ENCODE peak calls at places on chromosomes 11 and 22, in five cellular contexts. Q is stimulated activated CD4-positive, alpha-beta T cell treated with anti-CD3 and anti-CD28 coated beads, Interleukin-2, amount 100 ng/mL, for 48 hours; U is HS-27A; P is stimulated activated CD8-positive, alpha-beta memory T cell treated with anti-CD3 and anti-CD28 coated beads, Interleukin-4, amount 100 ng/mL, for 4 hours; O is stimulated activated naive CD4-positive, alpha-beta T cell treated with Interleukin-2 at 50 U/mL for 16 hours. X is an unnamed sample.
A peak's percentile ranks its signal among the peaks of the same experiment; 100 is the strongest.

GRCh38 chr22:23901600-23901999 is 7.4 kb downstream of the MIF start:
- DNase-seq in Q (no peak), U (no peak), P (no peak), O (no peak), X (no peak)

GRCh38 chr11:110148775-110149744 is 55.9 kb downstream of the ZC3H12C start:
- DNase-seq in Q (no peak), U (no peak), P (no peak), O (no peak), X (no peak)

GRCh38 chr11:35087648-35088047 is 51.3 kb upstream of the CD44 start:
- DNase-seq in Q (no peak), U (no peak), P (no peak), O (peak; percentile 3), X (no peak)

GRCh38 chr11:74070713-74071506 is 62.0 kb upstream of the UCP3 start:
- DNase-seq in Q (no peak), U (no peak), P (no peak), O (no peak), X (no peak)

GRCh38 chr11:112100457-112100856 is 13.8 kb downstream of the SDHD start:
- DNase-seq in Q (no peak), U (no peak), P (no peak), O (no peak), X (no peak)

GRCh38 chr11:44774131-44774530 is 47.4 kb downstream of the TSPAN18 start:
- DNase-seq in Q (no peak), U (no peak), P (no peak), O (no peak), X (no peak)

GRCh38 chr11:121439337-121439736 is 12.8 kb upstream of the SORL1 start:
- DNase-seq in Q (no peak), U (no peak), P (no peak), O (no peak), X (no peak)

GRCh38 chr11:7480132-7480531 is 5.2 kb upstream of the OLFML1 start:
- DNase-seq in Q (no peak), U (no peak), P (no peak), O (no peak), X (no peak)

GRCh38 chr11:5928269-5928668 is 13.8 kb upstream of the OR56A3 start:
- DNase-seq in Q (no peak), U (no peak), P (no peak), O (no peak), X (no peak)

GRCh38 chr11:13135385-13136271 is 126.5 kb downstream of the RASSF10 start:
- DNase-seq in Q (no peak), U (peak; percentile 79), P (no peak), O (no peak), X (no peak)

GRCh38 chr11:87213444-87213843 is 175.7 kb downstream of the TMEM135 start:
- DNase-seq in Q (no peak), U (no peak), P (no peak), O (no peak), X (no peak)

X was measured in progenitor cell of endocrine pancreas.